ENCODE peak calls at places on chromosomes 13 and 19, in six cellular contexts. P is GM13977; Q is IMR-90; Y is T-helper 17 cell; C is NCI-H1694; H is activated CD4-positive, alpha-beta T cell treated with anti-CD3 and anti-CD28 coated beads, Interleukin-2, amount 50 U/mL, for 48 hours. M is an unnamed sample.

GRCh38 chr13:84994582-84994981 is 804.6 kb downstream of the SLITRK6 start:
- DNase-seq in P (no peak), Q (no peak), Y (no peak), C (no peak), H (no peak), M (no peak)

GRCh38 chr19:39131255-39131755 is 5.7 kb downstream of the PAK4 start:
- DNase-seq in P (no peak), Q (peak), Y (no peak), C (no peak), H (no peak), M (no peak)

GRCh38 chr19:2268480-2268830 is 12.2 kb upstream of the JSRP1 start:
- DNase-seq in P (no peak), Q (no peak), Y (no peak), C (no peak), H (no peak), M (no peak)

GRCh38 chr13:26390203-26390602 is 136.3 kb downstream of the CDK8 start:
- DNase-seq in P (no peak), Q (no peak), Y (no peak), C (no peak), H (no peak), M (no peak)

GRCh38 chr19:7612282-7613274 is 16.8 kb downstream of the XAB2 start:
- DNase-seq in P (no peak), Q (no peak), Y (no peak), C (no peak), H (no peak), M (no peak)

GRCh38 chr13:97306646-97307045 is 84.5 kb downstream of the MBNL2 start:
- DNase-seq in P (no peak), Q (no peak), Y (no peak), C (no peak), H (no peak), M (no peak)

GRCh38 chr13:25659091-25659502 is 287.3 kb downstream of the ATP8A2 start:
- DNase-seq in P (no peak), Q (no peak), Y (no peak), C (peak), H (no peak), M (no peak)

GRCh38 chr19:55027472-55028337 is 10.4 kb downstream of the GP6 start:
- DNase-seq in P (no peak), Q (no peak), Y (no peak), C (no peak), H (no peak), M (no peak)

GRCh38 chr19:17580470-17581000 is 25.1 kb downstream of the COLGALT1 start:
- DNase-seq in P (no peak), Q (no peak), Y (no peak), C (no peak), H (no peak), M (no peak)

GRCh38 chr19:18762125-18763023 is 28.7 kb downstream of the COMP start:
- DNase-seq in P (no peak), Q (no peak), Y (no peak), C (peak), H (no peak), M (no peak)

GRCh38 chr19:9937001-9937411 is 691 bp upstream of the OLFM2 start:
- DNase-seq in P (peak), Q (no peak), Y (no peak), C (no peak), H (no peak), M (no peak)

GRCh38 chr19:38209671-38210457 is 14.2 kb downstream of the DPF1 start:
- DNase-seq in P (no peak), Q (peak), Y (no peak), C (peak), H (no peak), M (no peak)

GRCh38 chr19:2827840-2828489 is 8.3 kb downstream of the ZNF554 start:
- DNase-seq in P (no peak), Q (no peak), Y (no peak), C (no peak), H (no peak), M (no peak)

GRCh38 chr13:110014719-110015118 is 228.3 kb upstream of the IRS2 start:
- DNase-seq in P (no peak), Q (no peak), Y (no peak), C (no peak), H (no peak), M (no peak)

GRCh38 chr19:44548736-44549135 is 19.3 kb upstream of the CEACAM20 start:
- DNase-seq in P (no peak), Q (peak), Y (no peak), C (no peak), H (no peak), M (no peak)

GRCh38 chr13:27130223-27131015 is 41.2 kb downstream of the USP12 start:
- DNase-seq in P (no peak), Q (peak), Y (no peak), C (no peak), H (no peak), M (no peak)

GRCh38 chr19:10802479-10802878 is 33.5 kb downstream of the TMED1 start:
- DNase-seq in P (no peak), Q (no peak), Y (no peak), C (no peak), H (no peak), M (no peak)

GRCh38 chr19:38989066-38989605 is 13.6 kb upstream of the FBXO17 start:
- DNase-seq in P (no peak), Q (no peak), Y (no peak), C (no peak), H (no peak), M (no peak)

GRCh38 chr13:59587971-59588716 is 575.6 kb downstream of the DIAPH3 start:
- DNase-seq in P (no peak), Q (no peak), Y (no peak), C (no peak), H (no peak), M (no peak)

GRCh38 chr19:16470541-16470910 is 1.2 kb downstream of the EPS15L1 start:
- DNase-seq in P (no peak), Q (no peak), Y (no peak), C (no peak), H (no peak), M (no peak)

GRCh38 chr19:8088752-8089663 is 36.4 kb downstream of the CCL25 start:
- DNase-seq in P (no peak), Q (no peak), Y (no peak), C (no peak), H (no peak), M (no peak)

GRCh38 chr13:39527961-39528720 is 74.9 kb downstream of the LHFPL6 start:
- DNase-seq in P (no peak), Q (peak), Y (no peak), C (peak), H (no peak), M (no peak)

GRCh38 chr13:77928909-77929308 is 10.3 kb upstream of the EDNRB start:
- DNase-seq in P (peak), Q (no peak), Y (no peak), C (no peak), H (no peak), M (no peak)

GRCh38 chr13:22061806-22062391 is 391.0 kb downstream of the FGF9 start:
- DNase-seq in P (peak), Q (no peak), Y (peak), C (no peak), H (no peak), M (no peak)

GRCh38 chr13:67230774-67231480 is 791 bp upstream of the PCDH9 start:
- DNase-seq in P (peak), Q (peak), Y (peak), C (no peak), H (peak), M (peak)

M was measured in activated naive CD4-positive, alpha-beta T cell treated with Interleukin-2 at 50 U/mL for 16 hours.